ENCODE peak calls at places on chromosome 3, in six cellular contexts. A is fibroblast of lung, R is IMR-90, H is right atrium auricular region, D is left ventricle myocardium inferior, Y is adrenal gland. S is an unnamed sample.

GRCh38 chr3:186511245-186511644 is 32.9 kb downstream of the CRYGS start:
- DNase-seq in A (no peak), R (no peak), H (no peak), D (no peak), Y (no peak), S (no peak)

GRCh38 chr3:131277836-131278497 is 103.6 kb upstream of the NUDT16 start:
- DNase-seq in A (peak), R (no peak), H (no peak), D (no peak), Y (no peak), S (no peak)

GRCh38 chr3:127585163-127585812 is 5.2 kb downstream of the TPRA1 start:
- DNase-seq in A (peak), R (peak), H (no peak), D (no peak), Y (no peak), S (no peak)

GRCh38 chr3:19946291-19946831 is 536 bp upstream of the RAB5A start:
- DNase-seq in A (no peak), R (no peak), H (no peak), D (no peak), Y (no peak), S (no peak)

GRCh38 chr3:159616234-159616825 is 372.3 kb upstream of the IL12A start:
- DNase-seq in A (peak), R (peak), H (no peak), D (peak), Y (peak), S (peak)

GRCh38 chr3:159798951-159799350 is 189.7 kb upstream of the IL12A start:
- DNase-seq in A (no peak), R (peak), H (no peak), D (no peak), Y (no peak), S (no peak)

GRCh38 chr3:11662392-11662990 is 18.8 kb upstream of the VGLL4 start:
- DNase-seq in A (no peak), R (no peak), H (no peak), D (no peak), Y (no peak), S (no peak)

GRCh38 chr3:126024049-126024854 is 55.3 kb downstream of the ROPN1B start:
- DNase-seq in A (no peak), R (no peak), H (no peak), D (no peak), Y (no peak), S (no peak)

GRCh38 chr3:55486101-55486856 is 827 bp downstream of the WNT5A start:
- DNase-seq in A (peak), R (peak), H (no peak), D (peak), Y (no peak), S (peak)

GRCh38 chr3:143120716-143121239 is 1.2 kb downstream of the CHST2 start:
- DNase-seq in A (peak), R (peak), H (no peak), D (no peak), Y (no peak), S (peak)

GRCh38 chr3:187958432-187959003 is 195.4 kb upstream of the LPP start:
- DNase-seq in A (no peak), R (no peak), H (no peak), D (no peak), Y (no peak), S (no peak)

GRCh38 chr3:37096292-37096691 is 78.1 kb downstream of the LRRFIP2 start:
- DNase-seq in A (peak), R (peak), H (no peak), D (no peak), Y (no peak), S (no peak)

GRCh38 chr3:124223853-124224252 is 231.9 kb upstream of the ROPN1 start:
- DNase-seq in A (no peak), R (no peak), H (no peak), D (no peak), Y (no peak), S (no peak)

GRCh38 chr3:9122732-9123364 is 126.6 kb downstream of the SRGAP3 start:
- DNase-seq in A (no peak), R (no peak), H (no peak), D (no peak), Y (no peak), S (no peak)

GRCh38 chr3:127320529-127321121 is 32.8 kb upstream of the PRR20G start:
- DNase-seq in A (no peak), R (no peak), H (no peak), D (no peak), Y (no peak), S (peak)

GRCh38 chr3:31919528-31919927 is 61.5 kb downstream of the OSBPL10 start:
- DNase-seq in A (no peak), R (no peak), H (no peak), D (no peak), Y (no peak), S (no peak)

GRCh38 chr3:190378240-190378891 is 9.6 kb upstream of the CLDN16 start:
- DNase-seq in A (peak), R (peak), H (no peak), D (no peak), Y (peak), S (peak)

GRCh38 chr3:66035763-66036477 is 2.8 kb downstream of the MAGI1 start:
- DNase-seq in A (no peak), R (no peak), H (no peak), D (no peak), Y (no peak), S (no peak)

GRCh38 chr3:25527796-25528195 is 99.7 kb downstream of the RARB start:
- DNase-seq in A (no peak), R (no peak), H (no peak), D (no peak), Y (no peak), S (peak)

GRCh38 chr3:40317061-40317676 is 7.7 kb downstream of the EIF1B start:
- DNase-seq in A (peak), R (peak), H (no peak), D (no peak), Y (peak), S (peak)

GRCh38 chr3:122515856-122516255 is 1.1 kb upstream of the KPNA1 start:
- DNase-seq in A (no peak), R (no peak), H (no peak), D (no peak), Y (no peak), S (no peak)

GRCh38 chr3:192422998-192423349 is 304.4 kb downstream of the FGF12 start:
- DNase-seq in A (peak), R (no peak), H (no peak), D (no peak), Y (no peak), S (no peak)

GRCh38 chr3:186097663-186098451 is 11.0 kb downstream of the ETV5 start:
- DNase-seq in A (peak), R (peak), H (peak), D (peak), Y (peak), S (peak)

GRCh38 chr3:190537131-190537530 is 23.2 kb downstream of the IL1RAP start:
- DNase-seq in A (peak), R (no peak), H (no peak), D (no peak), Y (no peak), S (peak)

DNA sequence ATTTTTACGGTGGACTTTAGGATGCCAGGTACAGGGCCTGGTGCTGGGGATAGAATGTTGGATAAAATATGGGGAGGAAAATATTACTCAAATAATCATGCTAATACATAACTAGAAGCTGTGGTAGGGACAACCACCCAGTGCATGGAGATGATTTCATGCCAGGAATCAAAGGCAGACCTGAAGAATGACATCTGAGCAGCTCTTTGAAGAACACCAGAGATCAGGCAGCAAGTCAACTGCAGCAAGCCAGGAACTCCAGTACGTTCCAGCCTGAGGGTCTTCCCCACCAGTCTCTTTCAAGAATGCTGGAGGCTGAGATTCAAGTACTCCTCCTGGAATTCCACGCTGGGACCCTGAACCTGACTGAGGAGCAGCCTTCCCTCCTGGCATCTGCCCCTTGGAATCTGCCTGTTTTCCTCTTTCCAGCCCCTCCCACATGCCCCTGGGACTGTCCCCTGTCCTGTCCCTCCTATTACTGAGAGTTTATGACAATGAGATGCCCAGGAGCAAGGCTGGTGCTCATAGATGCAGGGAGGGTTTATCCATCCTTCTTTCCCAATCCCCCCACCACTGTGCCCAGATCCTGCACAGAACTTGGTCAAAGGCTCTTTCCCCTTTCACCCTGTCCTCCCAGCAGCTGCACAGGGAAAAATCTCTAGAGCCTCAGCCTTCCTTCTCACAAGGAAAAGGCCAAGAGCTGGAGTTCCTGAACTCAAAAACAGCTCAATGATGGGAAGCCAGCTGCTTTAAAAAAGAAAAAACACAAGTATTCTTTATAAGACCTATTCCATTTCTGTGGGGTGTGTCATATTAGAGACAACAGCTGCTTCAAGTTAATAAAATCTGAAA is 68.0 kb downstream of the PDZRN3 start:
- DNase-seq in A (peak), R (peak), H (no peak), D (peak), Y (no peak), S (no peak)
- H3K4me3 ChIP-seq in A (no peak), R (no peak), H (no peak), D (peak), Y (no peak), S (no peak)

GRCh38 chr3:170749185-170749584 is 120.8 kb downstream of the RPL22L1 start:
- DNase-seq in A (no peak), R (no peak), H (no peak), D (no peak), Y (no peak), S (no peak)
- H3K4me3 ChIP-seq in A (no peak), R (no peak), H (no peak), D (no peak), Y (no peak), S (no peak)

DNA sequence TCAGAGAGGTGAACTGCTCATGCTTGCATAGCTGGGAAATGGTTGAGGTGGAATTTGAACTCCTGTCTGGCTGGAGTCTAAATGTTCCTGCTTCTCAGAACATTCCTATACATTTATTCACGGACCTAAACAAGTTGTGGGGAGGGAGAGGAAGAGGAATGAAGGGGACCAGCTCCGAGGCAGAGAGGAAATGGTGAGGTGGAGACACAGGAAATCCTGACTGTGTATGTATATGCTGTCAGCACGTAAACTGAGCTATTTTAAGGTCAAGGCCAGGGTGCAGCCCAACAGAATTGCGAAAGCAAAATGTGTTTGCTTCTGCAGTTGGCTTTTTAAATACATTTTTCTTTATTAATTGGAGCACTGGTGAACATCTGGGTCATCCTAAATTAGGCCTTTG is 74.1 kb upstream of the POMGNT2 start:
- DNase-seq in A (peak), R (peak), H (no peak), D (no peak), Y (no peak), S (peak)
- H3K4me3 ChIP-seq in A (no peak), R (no peak), H (no peak), D (no peak), Y (no peak), S (no peak)

DNA sequence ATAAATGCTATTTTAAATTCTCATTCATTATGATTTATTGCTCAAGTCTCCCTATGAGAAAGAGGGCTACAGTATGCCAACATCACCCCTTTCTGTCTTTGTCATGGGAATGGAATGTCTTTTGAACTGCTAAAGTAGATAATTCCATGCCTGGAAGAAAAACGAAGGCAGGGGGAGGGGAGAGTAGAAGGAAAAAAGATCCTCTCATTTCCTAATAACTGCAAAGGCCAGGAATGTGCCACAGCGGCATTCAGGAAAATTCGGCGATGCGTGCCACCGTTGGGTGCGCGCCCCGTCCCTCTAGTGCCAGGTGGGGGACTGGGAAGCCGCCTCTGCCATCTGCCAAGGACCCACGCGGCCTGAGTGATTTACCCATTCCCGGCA is 54.7 kb downstream of the CPN2 start:
- DNase-seq in A (peak), R (peak), H (no peak), D (no peak), Y (peak), S (peak)
- H3K4me3 ChIP-seq in A (no peak), R (no peak), H (no peak), D (peak), Y (no peak), S (no peak)

GRCh38 chr3:169145551-169145950 is 518.0 kb downstream of the MECOM start:
- DNase-seq in A (no peak), R (no peak), H (no peak), D (no peak), Y (no peak), S (no peak)

GRCh38 chr3:169146866-169147245 is 516.7 kb downstream of the MECOM start:
- DNase-seq in A (peak), R (peak), H (no peak), D (no peak), Y (no peak), S (no peak)

GRCh38 chr3:169144691-169145090 is 518.8 kb downstream of the MECOM start:
- DNase-seq in A (peak), R (peak), H (no peak), D (no peak), Y (no peak), S (no peak)

GRCh38 chr3:169147246-169148008 is 516.1 kb downstream of the MECOM start:
- DNase-seq in A (peak), R (peak), H (peak), D (peak), Y (no peak), S (peak)

GRCh38 chr3:169146112-169146665 is 517.3 kb downstream of the MECOM start:
- DNase-seq in A (peak), R (peak), H (peak), D (peak), Y (peak), S (peak)
- H3K4me3 ChIP-seq in A (peak), R (peak), H (peak), D (peak), Y (no peak), S (peak)